ENCODE peak calls at places on chromosomes 6 and 20, in seven cellular contexts. One of them, this sample, is unnamed.

GRCh38 chr20:63738687-63739128 is 868 bp upstream of the SLC2A4RG start:
- DNase-seq in AG09309: no peak
- DNase-seq in HAP-1: no peak
- DNase-seq in ascending aorta: peak; percentile 82
- DNase-seq in A549: no peak
- DNase-seq in GM12865: peak; percentile 48
- DNase-seq in keratinocyte: no peak
- DNase-seq in this sample: peak; percentile 77

GRCh38 chr6:158627168-158627939 is 17.2 kb downstream of the DYNLT1 start:
- DNase-seq in AG09309: no peak
- DNase-seq in HAP-1: no peak
- DNase-seq in ascending aorta: no peak
- DNase-seq in A549: no peak
- DNase-seq in GM12865: no peak
- DNase-seq in keratinocyte: no peak
- DNase-seq in this sample: no peak

GRCh38 chr6:22142931-22143330 is 153.9 kb downstream of the PRL start:
- DNase-seq in AG09309: no peak
- DNase-seq in HAP-1: no peak
- DNase-seq in ascending aorta: no peak
- DNase-seq in A549: no peak
- DNase-seq in GM12865: no peak
- DNase-seq in keratinocyte: no peak
- DNase-seq in this sample: no peak

GRCh38 chr20:61117725-61118124 is 134.3 kb upstream of the CDH4 start:
- DNase-seq in AG09309: peak; percentile 27
- DNase-seq in HAP-1: no peak
- DNase-seq in ascending aorta: no peak
- DNase-seq in A549: peak; percentile 93
- DNase-seq in GM12865: no peak
- DNase-seq in keratinocyte: no peak
- DNase-seq in this sample: no peak

GRCh38 chr20:53613748-53614147 is 20.1 kb upstream of the ZNF217 start:
- DNase-seq in AG09309: no peak
- DNase-seq in HAP-1: no peak
- DNase-seq in ascending aorta: no peak
- DNase-seq in A549: no peak
- DNase-seq in GM12865: no peak
- DNase-seq in keratinocyte: no peak
- DNase-seq in this sample: no peak

GRCh38 chr6:41584668-41585205 is 38.6 kb downstream of the FOXP4 start:
- DNase-seq in AG09309: no peak
- DNase-seq in HAP-1: no peak
- DNase-seq in ascending aorta: no peak
- DNase-seq in A549: no peak
- DNase-seq in GM12865: no peak
- DNase-seq in keratinocyte: no peak
- DNase-seq in this sample: peak; percentile 51

GRCh38 chr6:7108964-7109836 is 1.4 kb downstream of the RREB1 start:
- DNase-seq in AG09309: peak; percentile 35
- DNase-seq in HAP-1: peak; percentile 69
- DNase-seq in ascending aorta: peak; percentile 81
- DNase-seq in A549: peak; percentile 48
- DNase-seq in GM12865: peak; percentile 57
- DNase-seq in keratinocyte: no peak
- DNase-seq in this sample: peak; percentile 70

GRCh38 chr6:109381007-109381746 is 1.1 kb downstream of the CD164 start:
- DNase-seq in AG09309: no peak
- DNase-seq in HAP-1: no peak
- DNase-seq in ascending aorta: no peak
- DNase-seq in A549: no peak
- DNase-seq in GM12865: no peak
- DNase-seq in keratinocyte: no peak
- DNase-seq in this sample: no peak

GRCh38 chr6:159692303-159693127 is 526 bp downstream of the SOD2 start:
- DNase-seq in AG09309: no peak
- DNase-seq in HAP-1: peak; percentile 64
- DNase-seq in ascending aorta: peak; percentile 80
- DNase-seq in A549: no peak
- DNase-seq in GM12865: peak; percentile 74
- DNase-seq in keratinocyte: no peak
- DNase-seq in this sample: peak; percentile 78

GRCh38 chr6:89082439-89082838 is 1.9 kb downstream of the PNRC1 start:
- DNase-seq in AG09309: peak; percentile 4
- DNase-seq in HAP-1: no peak
- DNase-seq in ascending aorta: no peak
- DNase-seq in A549: no peak
- DNase-seq in GM12865: peak; percentile 37
- DNase-seq in keratinocyte: no peak
- DNase-seq in this sample: no peak

GRCh38 chr6:7232351-7232750 is 80.6 kb downstream of the SSR1 start:
- DNase-seq in AG09309: no peak
- DNase-seq in HAP-1: no peak
- DNase-seq in ascending aorta: no peak
- DNase-seq in A549: no peak
- DNase-seq in GM12865: no peak
- DNase-seq in keratinocyte: no peak
- DNase-seq in this sample: no peak

GRCh38 chr20:19497064-19497463 is 261.0 kb upstream of the RIN2 start:
- DNase-seq in AG09309: peak; percentile 56
- DNase-seq in HAP-1: no peak
- DNase-seq in ascending aorta: peak; percentile 72
- DNase-seq in A549: no peak
- DNase-seq in GM12865: no peak
- DNase-seq in keratinocyte: no peak
- DNase-seq in this sample: no peak

GRCh38 chr6:19880066-19880465 is 42.9 kb downstream of the ID4 start:
- DNase-seq in AG09309: no peak
- DNase-seq in HAP-1: no peak
- DNase-seq in ascending aorta: no peak
- DNase-seq in A549: no peak
- DNase-seq in GM12865: no peak
- DNase-seq in keratinocyte: no peak
- DNase-seq in this sample: no peak

GRCh38 chr6:63305278-63305677 is 14.5 kb downstream of the LGSN start:
- DNase-seq in AG09309: no peak
- DNase-seq in HAP-1: no peak
- DNase-seq in ascending aorta: no peak
- DNase-seq in A549: no peak
- DNase-seq in GM12865: no peak
- DNase-seq in keratinocyte: no peak
- DNase-seq in this sample: peak; percentile 61

GRCh38 chr20:45346291-45346718 is 1.9 kb downstream of the SDC4 start:
- DNase-seq in AG09309: no peak
- DNase-seq in HAP-1: no peak
- DNase-seq in ascending aorta: no peak
- DNase-seq in A549: no peak
- DNase-seq in GM12865: no peak
- DNase-seq in keratinocyte: no peak
- DNase-seq in this sample: no peak

GRCh38 chr6:86715676-86716075 is 221.7 kb upstream of the HTR1E start:
- DNase-seq in AG09309: no peak
- DNase-seq in HAP-1: no peak
- DNase-seq in ascending aorta: no peak
- DNase-seq in A549: no peak
- DNase-seq in GM12865: no peak
- DNase-seq in keratinocyte: no peak
- DNase-seq in this sample: no peak

GRCh38 chr6:17551383-17551958 is 48.6 kb upstream of the FAM8A1 start:
- DNase-seq in AG09309: no peak
- DNase-seq in HAP-1: no peak
- DNase-seq in ascending aorta: no peak
- DNase-seq in A549: no peak
- DNase-seq in GM12865: no peak
- DNase-seq in keratinocyte: no peak
- DNase-seq in this sample: no peak

GRCh38 chr6:102677225-102677624 is 1283.7 kb downstream of the GRIK2 start:
- DNase-seq in AG09309: no peak
- DNase-seq in HAP-1: no peak
- DNase-seq in ascending aorta: no peak
- DNase-seq in A549: no peak
- DNase-seq in GM12865: no peak
- DNase-seq in keratinocyte: no peak
- DNase-seq in this sample: no peak

GRCh38 chr20:33812673-33813462 is 1.7 kb downstream of the CHMP4B start:
- DNase-seq in AG09309: no peak
- DNase-seq in HAP-1: peak; percentile 62
- DNase-seq in ascending aorta: no peak
- DNase-seq in A549: peak; percentile 42
- DNase-seq in GM12865: peak; percentile 21
- DNase-seq in keratinocyte: no peak
- DNase-seq in this sample: no peak

GRCh38 chr20:54051019-54051418 is 19.4 kb downstream of the BCAS1 start:
- DNase-seq in AG09309: no peak
- DNase-seq in HAP-1: no peak
- DNase-seq in ascending aorta: no peak
- DNase-seq in A549: no peak
- DNase-seq in GM12865: no peak
- DNase-seq in keratinocyte: no peak
- DNase-seq in this sample: no peak

GRCh38 chr6:12113190-12113578 is 101.1 kb downstream of the HIVEP1 start:
- DNase-seq in AG09309: peak; percentile 33
- DNase-seq in HAP-1: no peak
- DNase-seq in ascending aorta: no peak
- DNase-seq in A549: no peak
- DNase-seq in GM12865: peak; percentile 81
- DNase-seq in keratinocyte: no peak
- DNase-seq in this sample: no peak

GRCh38 chr6:9422138-9422537 is 986.8 kb upstream of the SLC35B3 start:
- DNase-seq in AG09309: no peak
- DNase-seq in HAP-1: no peak
- DNase-seq in ascending aorta: no peak
- DNase-seq in A549: no peak
- DNase-seq in GM12865: no peak
- DNase-seq in keratinocyte: no peak
- DNase-seq in this sample: no peak

GRCh38 chr6:50381106-50381415 is 331.3 kb upstream of the DEFB112 start:
- DNase-seq in AG09309: no peak
- DNase-seq in HAP-1: peak; percentile 23
- DNase-seq in ascending aorta: no peak
- DNase-seq in A549: no peak
- DNase-seq in GM12865: peak; percentile 2
- DNase-seq in keratinocyte: no peak
- DNase-seq in this sample: no peak

GRCh38 chr6:50380409-50381105 is 330.8 kb upstream of the DEFB112 start:
- DNase-seq in AG09309: no peak
- DNase-seq in HAP-1: no peak
- DNase-seq in ascending aorta: no peak
- DNase-seq in A549: no peak
- DNase-seq in GM12865: no peak
- DNase-seq in keratinocyte: no peak
- DNase-seq in this sample: no peak
- H3K4me3 ChIP-seq in AG09309: no peak overlapping the region
- H3K4me3 ChIP-seq in HAP-1: no peak overlapping the region
- H3K4me3 ChIP-seq in ascending aorta: no peak overlapping the region
- H3K4me3 ChIP-seq in A549: no peak overlapping the region
- H3K4me3 ChIP-seq in GM12865: peak overlapping the region; percentile 26
- H3K4me3 ChIP-seq in keratinocyte: no peak overlapping the region
- H3K4me3 ChIP-seq in this sample: no peak overlapping the region

DNA sequence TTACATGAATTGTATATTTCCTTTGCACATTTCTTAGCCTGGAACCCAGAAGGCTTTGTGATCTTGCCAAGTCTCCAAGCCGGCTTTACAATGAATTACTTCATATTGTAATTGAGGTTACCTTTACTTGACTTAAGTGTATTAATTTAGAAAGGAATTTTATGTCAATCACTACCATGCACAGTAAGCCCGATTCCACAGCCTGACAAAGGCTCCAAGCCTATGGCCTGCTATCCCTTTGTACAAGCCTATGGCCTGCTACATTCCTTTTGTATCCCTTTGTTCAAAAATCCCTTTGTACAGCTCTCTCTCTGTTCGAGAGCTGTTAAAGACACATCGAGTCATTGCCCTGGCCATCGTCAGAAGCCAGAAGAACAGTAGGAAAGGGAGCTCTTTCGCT is 2.8 kb upstream of the EDN3 start:
- DNase-seq in AG09309: no peak
- DNase-seq in HAP-1: peak; percentile 55
- DNase-seq in ascending aorta: no peak
- DNase-seq in A549: no peak
- DNase-seq in GM12865: no peak
- DNase-seq in keratinocyte: no peak
- DNase-seq in this sample: no peak
- H3K4me3 ChIP-seq in AG09309: no peak overlapping the region
- H3K4me3 ChIP-seq in HAP-1: no peak overlapping the region
- H3K4me3 ChIP-seq in ascending aorta: no peak overlapping the region
- H3K4me3 ChIP-seq in A549: no peak overlapping the region
- H3K4me3 ChIP-seq in GM12865: no peak overlapping the region
- H3K4me3 ChIP-seq in keratinocyte: no peak overlapping the region
- H3K4me3 ChIP-seq in this sample: no peak overlapping the region

GRCh38 chr6:26183237-26183580 is 96.0 kb downstream of the HFE start:
- DNase-seq in AG09309: no peak
- DNase-seq in HAP-1: no peak
- DNase-seq in ascending aorta: no peak
- DNase-seq in A549: no peak
- DNase-seq in GM12865: no peak
- DNase-seq in keratinocyte: no peak
- DNase-seq in this sample: no peak
- H3K4me3 ChIP-seq in AG09309: peak overlapping the region; percentile 12
- H3K4me3 ChIP-seq in HAP-1: no peak overlapping the region
- H3K4me3 ChIP-seq in ascending aorta: peak overlapping the region; percentile 59
- H3K4me3 ChIP-seq in A549: peak overlapping the region; percentile 29
- H3K4me3 ChIP-seq in GM12865: no peak overlapping the region
- H3K4me3 ChIP-seq in keratinocyte: peak overlapping the region; percentile 69
- H3K4me3 ChIP-seq in this sample: no peak overlapping the region

GRCh38 chr6:128413291-128413690 is 107.1 kb downstream of the PTPRK start:
- DNase-seq in AG09309: no peak
- DNase-seq in HAP-1: no peak
- DNase-seq in ascending aorta: no peak
- DNase-seq in A549: no peak
- DNase-seq in GM12865: no peak
- DNase-seq in keratinocyte: no peak
- DNase-seq in this sample: no peak

GRCh38 chr6:128409003-128409402 is 111.4 kb downstream of the PTPRK start:
- DNase-seq in AG09309: no peak
- DNase-seq in HAP-1: no peak
- DNase-seq in ascending aorta: no peak
- DNase-seq in A549: no peak
- DNase-seq in GM12865: no peak
- DNase-seq in keratinocyte: no peak
- DNase-seq in this sample: no peak

GRCh38 chr6:128406453-128406852 is 113.9 kb downstream of the PTPRK start:
- DNase-seq in AG09309: no peak
- DNase-seq in HAP-1: no peak
- DNase-seq in ascending aorta: no peak
- DNase-seq in A549: no peak
- DNase-seq in GM12865: no peak
- DNase-seq in keratinocyte: no peak
- DNase-seq in this sample: no peak

GRCh38 chr6:128412680-128413079 is 107.7 kb downstream of the PTPRK start:
- DNase-seq in AG09309: no peak
- DNase-seq in HAP-1: no peak
- DNase-seq in ascending aorta: no peak
- DNase-seq in A549: no peak
- DNase-seq in GM12865: no peak
- DNase-seq in keratinocyte: no peak
- DNase-seq in this sample: no peak

DNA sequence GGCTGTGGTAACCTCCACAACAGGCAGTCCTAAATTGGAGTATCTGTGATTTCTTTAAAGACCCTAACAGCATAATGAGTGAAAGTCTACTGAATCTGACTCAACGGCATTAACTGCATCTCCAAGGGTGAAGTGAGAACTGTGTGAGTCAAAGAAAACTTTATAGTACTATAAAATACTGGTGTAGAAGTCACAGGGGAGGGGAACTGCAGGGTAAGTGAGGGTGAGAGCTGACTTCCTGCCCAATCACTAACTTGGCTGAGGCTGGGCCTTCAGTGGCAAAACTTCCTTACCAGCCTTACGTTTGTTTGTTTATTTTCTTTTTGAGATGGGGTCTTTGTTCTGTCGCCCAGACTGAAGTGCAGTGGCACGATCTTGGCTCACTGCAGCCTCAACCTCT is 109.8 kb downstream of the PTPRK start:
- DNase-seq in AG09309: no peak
- DNase-seq in HAP-1: no peak
- DNase-seq in ascending aorta: no peak
- DNase-seq in A549: no peak
- DNase-seq in GM12865: no peak
- DNase-seq in keratinocyte: no peak
- DNase-seq in this sample: no peak
- H3K4me3 ChIP-seq in AG09309: no peak overlapping the region
- H3K4me3 ChIP-seq in HAP-1: no peak overlapping the region
- H3K4me3 ChIP-seq in ascending aorta: no peak overlapping the region
- H3K4me3 ChIP-seq in A549: no peak overlapping the region
- H3K4me3 ChIP-seq in GM12865: no peak overlapping the region
- H3K4me3 ChIP-seq in keratinocyte: no peak overlapping the region
- H3K4me3 ChIP-seq in this sample: no peak overlapping the region